ENCODE peak calls at places on chromosome 9, in four cellular contexts. I, J, L and X are unnamed samples.

GRCh38 chr9:94665606-94666005 is 26.3 kb upstream of the FBP1 start:
- DNase-seq in I (no peak), J (no peak), L (no peak), X (no peak)

GRCh38 chr9:19286634-19287188 is 56.2 kb downstream of the DENND4C start:
- DNase-seq in I (no peak), J (no peak), L (no peak), X (no peak)

GRCh38 chr9:96644137-96644536 is 11.0 kb downstream of the PRXL2C start:
- DNase-seq in I (no peak), J (no peak), L (no peak), X (no peak)

GRCh38 chr9:131728961-131729360 is 10.9 kb downstream of the RAPGEF1 start:
- DNase-seq in I (no peak), J (no peak), L (no peak), X (no peak)

GRCh38 chr9:13278368-13279246 is 885 bp downstream of the MPDZ start:
- DNase-seq in I (peak), J (no peak), L (no peak), X (peak)

GRCh38 chr9:126684965-126685465 is 71.3 kb downstream of the LMX1B start:
- DNase-seq in I (no peak), J (no peak), L (no peak), X (no peak)

GRCh38 chr9:89781838-89782237 is 177.0 kb downstream of the GADD45G start:
- DNase-seq in I (no peak), J (no peak), L (peak), X (no peak)

GRCh38 chr9:119313846-119314245 is 55.4 kb downstream of the BRINP1 start:
- DNase-seq in I (no peak), J (no peak), L (no peak), X (no peak)

GRCh38 chr9:68975644-68976043 is 38.3 kb downstream of the PRKACG start:
- DNase-seq in I (no peak), J (no peak), L (no peak), X (no peak)

DNA sequence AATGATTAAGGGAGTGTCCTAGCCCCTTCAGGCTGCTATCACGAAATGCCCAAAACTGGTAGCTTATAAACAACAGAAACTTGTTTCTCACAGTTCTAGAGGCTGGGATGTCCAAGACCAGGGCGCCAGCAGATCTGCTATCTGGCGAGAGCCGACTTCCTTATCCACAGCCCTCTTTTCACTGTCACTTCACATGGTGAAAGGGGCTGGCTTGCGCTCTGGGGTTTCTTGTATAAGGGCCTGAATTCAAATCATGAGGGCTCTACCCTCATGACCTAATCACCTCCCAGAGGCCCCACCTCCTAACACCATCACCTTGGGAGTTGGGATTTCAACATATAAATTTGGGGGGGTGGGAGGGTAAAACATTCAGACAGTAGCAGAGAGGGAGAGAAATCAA is 49.1 kb downstream of the IPPK start:
- DNase-seq in I (no peak), J (no peak), L (no peak), X (no peak)
- TF ChIP-seq JUND in I (no peak), J (no peak), L (no peak), X (no peak)

DNA sequence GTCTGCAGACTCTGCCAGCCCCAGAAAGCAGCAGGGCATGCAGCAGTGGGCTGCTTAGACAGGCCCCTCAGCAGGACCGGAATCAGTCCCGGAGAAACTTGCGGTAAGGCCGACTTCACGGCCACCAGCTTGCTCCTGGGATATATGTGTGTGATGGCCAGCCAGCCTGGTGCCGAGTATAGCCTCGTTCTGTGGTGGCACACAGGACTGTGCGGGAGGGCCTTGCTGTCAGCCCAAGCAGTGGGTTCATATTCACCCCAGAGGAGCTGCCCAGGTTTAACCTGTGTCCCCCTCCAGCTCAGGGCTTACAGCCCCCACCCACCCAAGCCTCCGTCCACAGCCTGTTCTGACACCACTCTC is 112.9 kb downstream of the DAB2IP start:
- DNase-seq in I (no peak), J (no peak), L (no peak), X (no peak)
- TF ChIP-seq EGR1 in I (no peak), J (no peak), L (no peak), X (no peak)

GRCh38 chr9:136312436-136312835 is 8.5 kb upstream of the CCDC187 start:
- DNase-seq in I (no peak), J (no peak), L (no peak), X (peak)

GRCh38 chr9:136313111-136314055 is 9.5 kb upstream of the CCDC187 start:
- DNase-seq in I (no peak), J (no peak), L (no peak), X (no peak)

GRCh38 chr9:136310273-136311030 is 6.6 kb upstream of the CCDC187 start:
- DNase-seq in I (no peak), J (no peak), L (no peak), X (no peak)

GRCh38 chr9:136311037-136311432 is 7.1 kb upstream of the CCDC187 start:
- DNase-seq in I (no peak), J (no peak), L (no peak), X (no peak)

DNA sequence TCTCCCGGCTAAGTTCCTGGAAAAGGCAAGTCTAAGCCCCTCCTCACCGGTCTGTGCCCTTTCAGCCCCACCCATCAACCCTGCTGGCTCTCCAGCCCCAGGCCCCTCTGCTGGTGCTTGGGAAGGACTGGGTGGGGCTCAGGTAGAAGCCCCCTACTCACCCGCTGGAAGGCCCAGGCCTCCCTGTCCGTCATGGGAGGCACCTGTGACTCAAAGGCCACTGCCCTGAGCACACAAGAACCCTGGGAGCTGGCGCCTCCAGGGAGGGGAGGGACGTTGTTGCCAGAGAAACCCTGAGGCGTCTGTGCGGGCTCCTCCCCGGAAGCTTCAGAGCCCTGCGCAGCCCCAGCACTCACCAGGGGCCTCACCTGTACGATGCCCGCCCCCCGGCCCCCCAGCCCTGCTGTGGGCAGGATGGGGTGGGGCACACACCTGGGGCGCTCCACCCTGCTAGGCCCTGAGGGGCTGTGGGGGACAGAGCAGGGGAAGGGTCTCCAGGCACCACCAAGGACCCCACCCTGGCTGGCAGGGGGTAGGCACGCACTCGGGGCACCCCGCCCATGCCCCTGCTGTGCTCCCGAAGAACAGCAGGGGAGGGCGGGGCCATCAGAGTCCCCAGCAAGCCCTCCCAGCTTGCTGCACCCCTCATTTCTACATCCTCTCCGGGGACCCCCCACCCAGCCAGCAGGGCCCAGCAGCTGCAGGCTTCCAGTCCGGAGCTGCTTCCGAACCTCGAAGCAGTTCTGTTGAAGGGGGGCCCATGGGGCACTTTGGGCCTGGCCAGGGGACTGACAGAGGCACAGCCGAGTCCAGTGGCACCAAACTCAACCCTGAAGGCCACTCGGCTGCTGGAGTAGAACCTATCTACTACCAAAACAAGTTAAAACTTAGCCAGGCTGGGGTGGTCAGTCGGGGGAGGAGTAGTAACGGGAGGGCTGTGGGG is 7.8 kb upstream of the CCDC187 start:
- DNase-seq in I (no peak), J (peak), L (no peak), X (peak)
- TF ChIP-seq JUND in I (no peak), J (no peak), L (no peak), X (no peak)

GRCh38 chr9:122446819-122447484 is 30.8 kb downstream of the OR1J1 start:
- DNase-seq in I (no peak), J (no peak), L (no peak), X (peak)
- TF ChIP-seq EGR1 in I (no peak), J (no peak), L (no peak), X (peak)

GRCh38 chr9:130447193-130447816 is 2.5 kb downstream of the ASS1 start:
- DNase-seq in I (no peak), J (no peak), L (no peak), X (no peak)

GRCh38 chr9:130448771-130449170 is 4.0 kb downstream of the ASS1 start:
- DNase-seq in I (no peak), J (no peak), L (no peak), X (no peak)

GRCh38 chr9:130450344-130451003 is 5.7 kb downstream of the ASS1 start:
- DNase-seq in I (no peak), J (no peak), L (no peak), X (no peak)

GRCh38 chr9:130446111-130446861 is 1.5 kb downstream of the ASS1 start:
- DNase-seq in I (no peak), J (no peak), L (no peak), X (peak)

DNA sequence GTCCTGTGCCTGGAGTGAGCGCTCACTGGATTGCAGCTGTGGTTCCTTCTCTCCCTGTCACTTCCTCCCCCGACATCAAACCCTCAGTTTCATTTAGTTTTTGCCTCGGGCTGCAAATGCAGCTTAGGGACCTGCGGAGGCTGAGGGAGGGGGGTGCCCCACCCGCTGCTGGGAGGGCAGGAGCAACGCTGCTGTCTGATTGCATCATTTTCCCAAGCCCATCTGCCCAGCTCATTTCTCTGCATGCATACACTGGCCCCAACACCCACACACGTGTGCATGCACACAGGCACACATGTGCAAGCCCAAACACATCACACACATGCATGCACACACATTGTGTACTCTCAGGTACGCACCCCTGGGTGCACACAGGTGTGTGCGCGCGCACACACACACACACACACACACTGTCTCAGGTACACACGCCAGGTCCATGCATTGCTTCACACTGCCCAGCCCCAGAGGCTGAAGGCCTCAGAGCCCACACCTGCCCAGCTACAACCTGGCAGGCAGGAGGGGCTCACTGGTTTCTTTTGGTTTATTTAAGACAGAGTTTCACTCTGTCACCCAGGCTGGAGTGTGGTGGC is 3.4 kb downstream of the ASS1 start:
- DNase-seq in I (no peak), J (no peak), L (no peak), X (peak)
- TF ChIP-seq JUND in I (peak), J (no peak), L (no peak), X (peak)

DNA sequence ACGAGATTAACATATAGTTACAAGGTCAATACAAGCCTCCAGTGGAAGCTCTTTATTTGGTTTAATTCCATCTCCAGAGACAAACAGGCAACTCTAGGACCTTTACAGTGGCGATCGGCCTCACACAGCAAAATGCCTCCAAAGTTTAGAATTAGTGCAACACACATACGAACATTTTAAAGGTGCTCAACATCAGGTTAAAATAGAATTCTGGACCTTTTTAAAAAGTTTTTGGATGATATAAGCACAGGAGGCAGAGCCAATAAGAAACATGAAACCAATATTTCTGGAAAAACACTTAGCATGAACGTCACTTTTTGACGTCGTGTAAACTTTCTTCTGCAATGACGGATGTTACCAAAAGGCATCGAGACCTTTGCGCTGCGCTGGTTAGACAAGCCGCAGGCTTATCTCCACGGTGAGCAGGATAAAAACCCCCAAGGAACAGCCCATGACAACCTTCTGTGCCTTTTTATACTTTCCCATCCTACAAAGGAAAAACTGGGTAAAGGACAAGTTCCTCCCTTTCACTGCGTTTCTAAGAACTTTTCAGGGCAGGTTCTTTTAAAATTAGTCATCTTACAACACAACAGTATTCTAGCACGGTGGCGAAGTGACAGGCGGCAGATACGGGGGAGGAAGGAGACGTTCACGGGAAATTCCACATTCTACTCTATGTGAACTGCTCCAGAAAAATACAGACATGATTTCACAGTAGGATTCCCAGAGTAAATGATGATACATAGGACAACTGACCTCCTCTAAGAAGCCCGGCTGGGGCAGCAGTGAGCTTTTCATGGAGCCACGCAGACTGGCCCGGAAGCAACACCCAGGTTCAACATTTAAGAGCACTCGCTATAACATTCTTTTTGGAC is 52.2 kb downstream of the USP20 start:
- DNase-seq in I (no peak), J (no peak), L (peak), X (peak)
- TF ChIP-seq EGR1 in I (no peak), J (no peak), L (no peak), X (no peak)

GRCh38 chr9:110452227-110452801 is 114.7 kb upstream of the TXNDC8 start:
- DNase-seq in I (no peak), J (no peak), L (no peak), X (no peak)
- TF ChIP-seq JUND in I (no peak), J (no peak), L (no peak), X (no peak)